ENCODE peak calls at places on chromosomes 12 and 14, in four cellular contexts. Z is upper lobe of right lung, K is sigmoid colon, O is right lobe of liver. W is an unnamed sample. For H3K27me3 and H3K4me1, the result is how much of the 10 kb centered on the place peaks cover.

GRCh38 chr12:47949441-47950341 is 13.7 kb upstream of the TMEM106C start:
- DNase-seq in Z (peak), K (peak), O (peak), W (peak)

GRCh38 chr14:22426711-22427110 is 162.3 kb downstream of the DAD1 start:
- DNase-seq in Z (no peak), K (no peak), O (no peak), W (no peak)

GRCh38 chr12:27013606-27014084 is 539 bp downstream of the TM7SF3 start:
- DNase-seq in Z (no peak), K (no peak), O (no peak), W (no peak)

GRCh38 chr14:90398315-90398811 is 1.5 kb downstream of the CALM1 start:
- DNase-seq in Z (peak), K (peak), O (no peak), W (no peak)

GRCh38 chr12:80033457-80033856 is 65.9 kb upstream of the OTOGL start:
- DNase-seq in Z (no peak), K (no peak), O (no peak), W (no peak)

GRCh38 chr14:68254669-68255527 is 435.3 kb downstream of the RAD51B start:
- DNase-seq in Z (no peak), K (no peak), O (no peak), W (peak)

GRCh38 chr12:52805000-52805399 is 8.9 kb downstream of the KRT4 start:
- DNase-seq in Z (peak), K (no peak), O (peak), W (no peak)

GRCh38 chr12:20528208-20528607 is 159.9 kb downstream of the PDE3A start:
- DNase-seq in Z (no peak), K (no peak), O (no peak), W (no peak)

GRCh38 chr14:78345346-78345745 is 175.2 kb downstream of the NRXN3 start:
- DNase-seq in Z (no peak), K (no peak), O (no peak), W (no peak)

GRCh38 chr12:95201056-95201670 is 16.1 kb downstream of the FGD6 start:
- DNase-seq in Z (no peak), K (no peak), O (no peak), W (peak)

GRCh38 chr12:87930033-87930432 is 99.2 kb downstream of the C12orf50 start:
- DNase-seq in Z (no peak), K (no peak), O (no peak), W (no peak)

GRCh38 chr14:74275265-74275841 is 27.4 kb downstream of the ABCD4 start:
- DNase-seq in Z (peak), K (no peak), O (no peak), W (no peak)

GRCh38 chr12:109943811-109944210 is 43.7 kb downstream of the TCHP start:
- DNase-seq in Z (no peak), K (no peak), O (no peak), W (no peak)

GRCh38 chr12:132899033-132899432 is 11.6 kb upstream of the CHFR start:
- DNase-seq in Z (no peak), K (no peak), O (no peak), W (no peak)

GRCh38 chr14:68951051-68951797 is 27.9 kb downstream of the ACTN1 start:
- DNase-seq in Z (peak), K (peak), O (no peak), W (no peak)

GRCh38 chr12:122880668-122881067 is 15.3 kb downstream of the VPS37B start:
- DNase-seq in Z (no peak), K (no peak), O (no peak), W (no peak)

GRCh38 chr12:92272301-92272964 is 126.8 kb upstream of the BTG1 start:
- DNase-seq in Z (no peak), K (no peak), O (no peak), W (no peak)

GRCh38 chr12:25894759-25895158 is 63.7 kb upstream of the RASSF8 start:
- DNase-seq in Z (no peak), K (no peak), O (no peak), W (no peak)

GRCh38 chr12:116161588-116161987 is 115.9 kb downstream of the MED13L start:
- DNase-seq in Z (no peak), K (no peak), O (no peak), W (no peak)

GRCh38 chr14:97117693-97118092 is 320.5 kb downstream of the VRK1 start:
- DNase-seq in Z (no peak), K (no peak), O (no peak), W (no peak)

GRCh38 chr12:51397670-51398069 is 6.5 kb upstream of the GALNT6 start:
- DNase-seq in Z (no peak), K (no peak), O (no peak), W (no peak)

GRCh38 chr12:106145539-106146447 is 7.0 kb upstream of the NUAK1 start:
- DNase-seq in Z (no peak), K (no peak), O (no peak), W (no peak)

GRCh38 chr12:131916306-131917138 is 12.6 kb upstream of the PUS1 start:
- DNase-seq in Z (peak), K (no peak), O (peak), W (no peak)

GRCh38 chr14:85439696-85440328 is 90.1 kb upstream of the FLRT2 start:
- DNase-seq in Z (no peak), K (no peak), O (no peak), W (no peak)

GRCh38 chr14:89000007-89000942 is 175.8 kb downstream of the TTC8 start:
- DNase-seq in Z (peak), K (no peak), O (no peak), W (peak)

GRCh38 chr14:36805116-36805515 is 143.5 kb downstream of the PAX9 start:
- DNase-seq in Z (no peak), K (no peak), O (no peak), W (no peak)

GRCh38 chr12:57797938-57798337 is 15.4 kb downstream of the TSFM start:
- DNase-seq in Z (no peak), K (no peak), O (no peak), W (no peak)

GRCh38 chr12:57795354-57795753 is 12.8 kb downstream of the TSFM start:
- DNase-seq in Z (no peak), K (no peak), O (no peak), W (no peak)

GRCh38 chr12:57800965-57801364 is 17.6 kb downstream of the AVIL start:
- DNase-seq in Z (no peak), K (no peak), O (no peak), W (no peak)

GRCh38 chr12:57793920-57794319 is 11.3 kb downstream of the TSFM start:
- DNase-seq in Z (no peak), K (no peak), O (no peak), W (no peak)

GRCh38 chr12:57796996-57797395 is 14.4 kb downstream of the TSFM start:
- DNase-seq in Z (no peak), K (no peak), O (no peak), W (no peak)
- H3K27me3 ChIP-seq in Z (under half), K (under half), O (under half), W (under half)

DNA sequence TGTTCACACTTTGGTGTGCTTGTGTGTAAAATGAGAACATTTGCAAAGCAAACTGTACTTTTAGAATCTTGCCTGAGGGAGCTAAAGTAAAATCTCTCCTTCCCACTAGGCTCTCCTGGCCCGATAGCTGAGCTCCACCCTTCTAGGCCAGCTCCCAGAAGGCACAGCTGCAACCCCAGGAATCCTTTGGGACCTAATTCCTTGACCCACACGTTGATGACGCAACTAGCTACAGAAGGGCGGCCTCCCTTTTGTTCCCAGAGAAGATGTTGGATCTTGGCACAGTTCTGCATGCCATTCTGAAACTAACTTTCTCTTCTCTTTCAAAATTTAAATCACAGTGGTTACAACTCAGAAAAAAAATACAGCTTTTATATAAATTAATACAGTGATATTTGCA is 268.1 kb downstream of the EGLN3 start:
- DNase-seq in Z (no peak), K (peak), O (no peak), W (no peak)
- H3K4me1 ChIP-seq in Z (under half), K (under half), O (under half), W (under half)

GRCh38 chr14:99936738-99937474 is 128.3 kb upstream of the EVL start:
- DNase-seq in Z (no peak), K (no peak), O (no peak), W (no peak)

GRCh38 chr14:99938896-99939295 is 126.3 kb upstream of the EVL start:
- DNase-seq in Z (no peak), K (no peak), O (peak), W (no peak)

GRCh38 chr14:99937475-99938244 is 127.6 kb upstream of the EVL start:
- DNase-seq in Z (no peak), K (no peak), O (peak), W (no peak)

GRCh38 chr14:99939421-99939820 is 125.8 kb upstream of the EVL start:
- DNase-seq in Z (no peak), K (no peak), O (no peak), W (no peak)

DNA sequence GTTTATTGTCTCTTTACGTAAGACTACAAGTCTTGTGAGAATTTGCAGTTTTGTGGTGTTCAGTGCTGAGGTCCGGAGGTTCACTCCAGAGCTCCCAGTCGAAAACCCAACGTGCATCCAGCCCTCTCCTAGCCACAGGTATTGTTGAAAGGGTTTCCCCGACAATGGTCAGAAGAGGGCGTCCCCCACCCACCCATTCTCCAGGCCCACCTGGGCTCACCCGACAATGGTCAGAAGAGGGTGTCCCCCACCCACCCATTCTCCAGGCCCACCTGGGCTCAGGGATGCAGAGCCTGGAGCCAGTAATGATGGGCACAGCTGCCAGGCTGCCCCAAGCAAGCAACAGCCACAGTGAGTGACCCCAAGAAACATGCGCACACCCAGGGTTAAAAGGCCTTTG is 126.8 kb upstream of the EVL start:
- DNase-seq in Z (no peak), K (no peak), O (peak), W (no peak)
- TF ChIP-seq CTCF in Z (no peak), K (no peak), O (no peak), W (no peak)

GRCh38 chr12:1091350-1091749 is 100.3 kb downstream of the ERC1 start:
- DNase-seq in Z (no peak), K (no peak), O (no peak), W (no peak)
- H3K27me3 ChIP-seq in Z (under half), K (under half), O (under half), W (under half)

GRCh38 chr14:54672181-54672580 is 105.3 kb downstream of the SAMD4A start:
- DNase-seq in Z (no peak), K (no peak), O (no peak), W (no peak)

GRCh38 chr14:54669759-54670630 is 103.1 kb downstream of the SAMD4A start:
- DNase-seq in Z (no peak), K (peak), O (no peak), W (no peak)

GRCh38 chr14:54673193-54674121 is 106.5 kb downstream of the SAMD4A start:
- DNase-seq in Z (no peak), K (peak), O (no peak), W (no peak)

GRCh38 chr14:54672688-54673087 is 105.8 kb downstream of the SAMD4A start:
- DNase-seq in Z (no peak), K (no peak), O (no peak), W (no peak)

DNA sequence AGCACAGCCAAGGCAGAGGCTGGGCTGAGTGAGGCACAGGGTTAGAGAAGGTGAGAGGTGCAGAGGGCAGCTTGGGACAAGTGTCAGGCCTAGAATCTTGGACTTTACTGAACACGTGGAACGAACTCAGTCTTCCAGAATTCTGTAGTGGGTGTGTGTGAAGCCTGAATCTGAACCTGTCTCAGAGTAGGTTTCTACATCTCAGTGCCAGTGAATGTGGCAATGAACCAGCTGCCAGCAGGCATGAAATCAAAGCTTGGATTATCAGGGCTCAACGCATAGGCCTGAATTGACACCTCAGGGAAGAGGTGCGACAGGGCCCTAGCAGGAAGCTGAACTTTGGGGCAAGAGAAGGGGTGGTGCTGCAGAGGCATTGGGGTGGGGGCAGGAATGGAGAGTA is 104.6 kb downstream of the SAMD4A start:
- DNase-seq in Z (no peak), K (no peak), O (no peak), W (no peak)
- H3K4me1 ChIP-seq in Z (under half), K (half or more), O (under half), W (under half)

GRCh38 chr12:19181666-19182426 is 52.3 kb downstream of the PLEKHA5 start:
- DNase-seq in Z (no peak), K (no peak), O (no peak), W (no peak)

GRCh38 chr12:19185262-19185929 is 55.9 kb downstream of the PLEKHA5 start:
- DNase-seq in Z (no peak), K (no peak), O (no peak), W (no peak)

GRCh38 chr12:19186722-19187661 is 57.5 kb downstream of the PLEKHA5 start:
- DNase-seq in Z (no peak), K (no peak), O (no peak), W (no peak)

GRCh38 chr12:19179986-19180385 is 50.5 kb downstream of the PLEKHA5 start:
- DNase-seq in Z (no peak), K (no peak), O (no peak), W (no peak)

GRCh38 chr12:19183121-19183838 is 53.7 kb downstream of the PLEKHA5 start:
- DNase-seq in Z (no peak), K (no peak), O (no peak), W (no peak)
- TF ChIP-seq CTCF in Z (peak), K (no peak), O (peak), W (peak)

GRCh38 chr12:112836736-112837628 is 45.4 kb downstream of the RPH3A start:
- DNase-seq in Z (no peak), K (no peak), O (no peak), W (no peak)
- H3K27me3 ChIP-seq in Z (under half), K (under half), O (under half), W (under half)

GRCh38 chr12:6376965-6377666 is 1.8 kb upstream of the SCNN1A start:
- DNase-seq in Z (no peak), K (no peak), O (no peak), W (peak)
- H3K4me1 ChIP-seq in Z (half or more), K (half or more), O (under half), W (half or more)

GRCh38 chr12:77053259-77053658 is 12.1 kb downstream of the E2F7 start:
- DNase-seq in Z (no peak), K (no peak), O (no peak), W (no peak)
- TF ChIP-seq CTCF in Z (no peak), K (no peak), O (no peak), W (no peak)

GRCh38 chr12:99983721-99984258 is 946 bp downstream of the ANKS1B start:
- DNase-seq in Z (no peak), K (no peak), O (no peak), W (no peak)

GRCh38 chr12:99985129-99985570 is 414 bp upstream of the ANKS1B start:
- DNase-seq in Z (no peak), K (no peak), O (no peak), W (no peak)

GRCh38 chr12:99984271-99985128 is at the start of gene ANKS1B:
- DNase-seq in Z (peak), K (peak), O (no peak), W (peak)

GRCh38 chr12:99979471-99979870 is 5.3 kb downstream of the ANKS1B start:
- DNase-seq in Z (no peak), K (no peak), O (no peak), W (no peak)

DNA sequence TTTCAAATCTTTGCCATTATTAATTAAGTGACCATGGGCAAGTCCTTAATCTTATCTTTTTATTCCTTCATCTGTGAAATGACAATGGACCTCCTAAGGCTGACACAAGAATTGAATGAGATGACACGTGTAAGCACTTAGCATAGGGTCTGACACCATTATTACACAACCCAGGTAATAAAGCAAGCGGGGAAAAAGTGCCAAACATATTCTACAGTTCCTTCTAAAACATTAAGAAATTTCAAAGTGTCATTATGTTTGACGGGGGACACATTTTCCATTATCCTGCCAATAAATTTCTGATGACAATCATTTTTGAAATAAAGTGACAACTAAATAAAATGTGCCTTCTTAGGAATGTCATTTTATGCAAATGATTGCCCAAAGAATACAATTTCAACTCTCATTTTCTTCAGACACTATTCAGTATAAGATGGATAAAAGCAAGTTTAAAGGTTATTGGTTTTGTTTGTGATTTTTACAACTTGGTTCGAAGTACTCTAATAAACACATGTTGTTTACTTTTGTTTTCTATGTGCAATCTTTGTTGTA is 3.0 kb downstream of the ANKS1B start:
- DNase-seq in Z (no peak), K (no peak), O (no peak), W (no peak)
- H3K27me3 ChIP-seq in Z (under half), K (under half), O (under half), W (under half)